ENCODE peak calls at places on chromosomes 6 and 20, in five cellular contexts. Q, L, I, P and S are unnamed samples.
A peak's percentile ranks its signal among the peaks of the same experiment; 100 is the strongest.

GRCh38 chr6:149127212-149127611 is 190.3 kb upstream of the TAB2 start:
- DNase-seq in Q (no peak), L (no peak), I (no peak), P (no peak), S (no peak)

GRCh38 chr20:47400685-47401084 is 44.2 kb upstream of the ZMYND8 start:
- DNase-seq in Q (no peak), L (no peak), I (no peak), P (no peak), S (no peak)

GRCh38 chr6:7818480-7819165 is 92.0 kb downstream of the TXNDC5 start:
- DNase-seq in Q (no peak), L (no peak), I (no peak), P (no peak), S (no peak)

GRCh38 chr6:45394586-45395095 is 16.9 kb upstream of the SUPT3H start:
- DNase-seq in Q (no peak), L (no peak), I (no peak), P (no peak), S (no peak)

GRCh38 chr20:55057779-55058415 is 582.5 kb downstream of the DOK5 start:
- DNase-seq in Q (no peak), L (no peak), I (no peak), P (no peak), S (no peak)

GRCh38 chr20:21640556-21640955 is 64.9 kb upstream of the PAX1 start:
- DNase-seq in Q (no peak), L (no peak), I (peak; percentile 4), P (no peak), S (no peak)

GRCh38 chr6:20610636-20611200 is 76.5 kb downstream of the CDKAL1 start:
- DNase-seq in Q (no peak), L (no peak), I (no peak), P (no peak), S (no peak)

GRCh38 chr6:150025201-150025917 is at the start of gene RAET1L:
- DNase-seq in Q (no peak), L (no peak), I (peak; percentile 65), P (no peak), S (peak; percentile 13)

GRCh38 chr20:14431568-14431967 is 94.2 kb upstream of the FLRT3 start:
- DNase-seq in Q (no peak), L (no peak), I (no peak), P (no peak), S (no peak)

GRCh38 chr20:21510414-21510971 is 3.4 kb downstream of the NKX2-2 start:
- DNase-seq in Q (no peak), L (no peak), I (no peak), P (no peak), S (no peak)

GRCh38 chr6:93792751-93793150 is 373.4 kb upstream of the EPHA7 start:
- DNase-seq in Q (no peak), L (no peak), I (no peak), P (no peak), S (no peak)

GRCh38 chr6:132513821-132514545 is 1.1 kb upstream of the STX7 start:
- DNase-seq in Q (no peak), L (no peak), I (no peak), P (no peak), S (no peak)

GRCh38 chr6:65638047-65638831 is 68.8 kb downstream of the EYS start:
- DNase-seq in Q (no peak), L (no peak), I (no peak), P (no peak), S (no peak)

GRCh38 chr6:44179648-44180047 is 21.0 kb downstream of the CAPN11 start:
- DNase-seq in Q (no peak), L (no peak), I (no peak), P (no peak), S (no peak)

GRCh38 chr6:98844244-98845161 is 10.1 kb downstream of the POU3F2 start:
- DNase-seq in Q (no peak), L (no peak), I (no peak), P (no peak), S (no peak)

GRCh38 chr6:119562168-119562567 is 212.6 kb upstream of the MAN1A1 start:
- DNase-seq in Q (no peak), L (no peak), I (no peak), P (no peak), S (no peak)

GRCh38 chr20:36969478-36970186 is 18.1 kb upstream of the SAMHD1 start:
- DNase-seq in Q (no peak), L (no peak), I (no peak), P (no peak), S (no peak)

GRCh38 chr6:113671440-113671839 is 185.7 kb upstream of the MARCKS start:
- DNase-seq in Q (no peak), L (no peak), I (no peak), P (no peak), S (no peak)

GRCh38 chr6:151322570-151322969 is 68.8 kb downstream of the ZBTB2 start:
- DNase-seq in Q (no peak), L (no peak), I (no peak), P (no peak), S (no peak)

GRCh38 chr6:151330130-151330715 is 61.1 kb downstream of the ZBTB2 start:
- DNase-seq in Q (no peak), L (no peak), I (no peak), P (no peak), S (no peak)

GRCh38 chr6:151324079-151324825 is 67.1 kb downstream of the ZBTB2 start:
- DNase-seq in Q (peak; percentile 94), L (peak; percentile 9), I (peak; percentile 72), P (peak; percentile 38), S (peak; percentile 74)

GRCh38 chr6:151325075-151326050 is 66.0 kb downstream of the ZBTB2 start:
- DNase-seq in Q (peak; percentile 89), L (no peak), I (peak; percentile 78), P (peak; percentile 29), S (peak; percentile 58)

GRCh38 chr6:151327079-151327478 is 64.3 kb downstream of the ZBTB2 start:
- DNase-seq in Q (no peak), L (no peak), I (no peak), P (no peak), S (no peak)
- H3K4me3 ChIP-seq in Q (no peak overlapping the region), L (no peak overlapping the region), I (peak overlapping the region; percentile 75), P (no peak overlapping the region), S (no peak overlapping the region)

GRCh38 chr20:17609978-17610377 is 40.1 kb downstream of the DSTN start:
- DNase-seq in Q (no peak), L (no peak), I (no peak), P (no peak), S (no peak)

GRCh38 chr20:17611540-17612286 is 41.8 kb downstream of the DSTN start:
- DNase-seq in Q (no peak), L (no peak), I (peak; percentile 6), P (no peak), S (no peak)

GRCh38 chr20:17610566-17611289 is 40.9 kb downstream of the DSTN start:
- DNase-seq in Q (peak; percentile 65), L (no peak), I (no peak), P (no peak), S (peak; percentile 5)

GRCh38 chr20:17612287-17612974 is 42.6 kb downstream of the DSTN start:
- DNase-seq in Q (peak; percentile 93), L (no peak), I (no peak), P (no peak), S (peak; percentile 6)

GRCh38 chr20:17611290-17611539 is 41.3 kb downstream of the DSTN start:
- DNase-seq in Q (peak; percentile 79), L (no peak), I (no peak), P (no peak), S (no peak)
- H3K27ac ChIP-seq in Q (peak overlapping the region; percentile 95), L (no peak overlapping the region), I (no peak overlapping the region), P (peak overlapping the region; percentile 84), S (peak overlapping the region; percentile 63)

GRCh38 chr20:10662661-10663458 is 10.9 kb downstream of the JAG1 start:
- DNase-seq in Q (no peak), L (no peak), I (no peak), P (no peak), S (no peak)
- H3K4me1 ChIP-seq in Q (peaks cover 91% of the 10 kb centered on the region), L (peaks cover 3% of the 10 kb centered on the region), I (peaks cover 19% of the 10 kb centered on the region), P (peaks cover 34% of the 10 kb centered on the region), S (no peaks in the 10 kb centered on the region)

GRCh38 chr6:100456881-100457220 is 7.9 kb downstream of the SIM1 start:
- DNase-seq in Q (no peak), L (no peak), I (no peak), P (no peak), S (no peak)

GRCh38 chr6:100456178-100456880 is 8.4 kb downstream of the SIM1 start:
- DNase-seq in Q (no peak), L (no peak), I (no peak), P (no peak), S (no peak)

GRCh38 chr6:100458841-100459154 is 5.9 kb downstream of the SIM1 start:
- DNase-seq in Q (no peak), L (no peak), I (no peak), P (no peak), S (no peak)

GRCh38 chr6:100459291-100459690 is 5.4 kb downstream of the SIM1 start:
- DNase-seq in Q (no peak), L (no peak), I (no peak), P (no peak), S (no peak)

GRCh38 chr6:100457251-100457990 is 7.3 kb downstream of the SIM1 start:
- DNase-seq in Q (no peak), L (no peak), I (no peak), P (no peak), S (no peak)
- H3K4me3 ChIP-seq in Q (no peak overlapping the region), L (no peak overlapping the region), I (no peak overlapping the region), P (no peak overlapping the region), S (no peak overlapping the region)

GRCh38 chr20:61369731-61370520 is 117.9 kb downstream of the CDH4 start:
- DNase-seq in Q (no peak), L (no peak), I (no peak), P (no peak), S (no peak)
- H3K27ac ChIP-seq in Q (no peak overlapping the region), L (no peak overlapping the region), I (no peak overlapping the region), P (no peak overlapping the region), S (no peak overlapping the region)

GRCh38 chr6:111766524-111766857 is 106.8 kb downstream of the FYN start:
- DNase-seq in Q (no peak), L (no peak), I (no peak), P (no peak), S (no peak)

GRCh38 chr6:111765681-111766523 is 107.3 kb downstream of the FYN start:
- DNase-seq in Q (no peak), L (no peak), I (no peak), P (no peak), S (no peak)

GRCh38 chr6:111764238-111765182 is 108.7 kb downstream of the FYN start:
- DNase-seq in Q (no peak), L (peak; percentile 94), I (no peak), P (no peak), S (no peak)

GRCh38 chr6:111761783-111762312 is 111.4 kb downstream of the FYN start:
- DNase-seq in Q (no peak), L (no peak), I (no peak), P (no peak), S (no peak)

GRCh38 chr6:111763381-111763780 is 109.9 kb downstream of the FYN start:
- DNase-seq in Q (no peak), L (no peak), I (no peak), P (no peak), S (no peak)
- H3K4me1 ChIP-seq in Q (peaks cover 12% of the 10 kb centered on the region), L (peaks cover 80% of the 10 kb centered on the region), I (no peaks in the 10 kb centered on the region), P (no peaks in the 10 kb centered on the region), S (peaks cover 79% of the 10 kb centered on the region)